ENCODE peak calls at places on chromosomes 2 and 18, in nine cellular contexts. T is brain microvascular endothelial cell, N is tibial nerve, D is A549, K is pancreas, A is progenitor cell of endocrine pancreas, O is cardiac fibroblast, B is foreskin fibroblast, R is HFF-Myc. Y is an unnamed sample.

GRCh38 chr2:226837334-226837733 is 1.5 kb downstream of the RHBDD1 start:
- DNase-seq in T (no peak), N (no peak), D (no peak), K (no peak), A (no peak), O (no peak), B (no peak), R (no peak), Y (no peak)

GRCh38 chr2:88860421-88861075 is 169.1 kb downstream of the RPIA start:
- DNase-seq in T (no peak), N (no peak), D (no peak), K (no peak), A (no peak), O (no peak), B (no peak), R (no peak), Y (no peak)

GRCh38 chr2:54483426-54483825 is 27.3 kb downstream of the SPTBN1 start:
- DNase-seq in T (no peak), N (no peak), D (peak; percentile 29), K (no peak), A (no peak), O (no peak), B (peak; percentile 80), R (no peak), Y (no peak)

GRCh38 chr18:59911600-59911999 is 11.8 kb downstream of the PMAIP1 start:
- DNase-seq in T (no peak), N (no peak), D (no peak), K (no peak), A (no peak), O (no peak), B (peak; percentile 25), R (no peak), Y (no peak)

GRCh38 chr2:60888853-60889252 is 7.5 kb downstream of the REL start:
- DNase-seq in T (no peak), N (no peak), D (no peak), K (no peak), A (no peak), O (no peak), B (no peak), R (no peak), Y (no peak)

GRCh38 chr2:238496756-238497609 is 70.3 kb downstream of the ASB1 start:
- DNase-seq in T (no peak), N (no peak), D (no peak), K (no peak), A (no peak), O (no peak), B (no peak), R (no peak), Y (no peak)

GRCh38 chr2:172425336-172425735 is 2.0 kb upstream of the ITGA6 start:
- DNase-seq in T (no peak), N (no peak), D (no peak), K (no peak), A (no peak), O (no peak), B (no peak), R (no peak), Y (no peak)

GRCh38 chr2:44938287-44939073 is 3.0 kb upstream of the SIX3 start:
- DNase-seq in T (no peak), N (no peak), D (no peak), K (no peak), A (no peak), O (no peak), B (no peak), R (no peak), Y (no peak)

GRCh38 chr18:32911660-32912284 is 138.9 kb upstream of the KLHL14 start:
- DNase-seq in T (no peak), N (no peak), D (no peak), K (no peak), A (no peak), O (no peak), B (peak; percentile 79), R (no peak), Y (no peak)

GRCh38 chr2:205590759-205591158 is 91.5 kb upstream of the NRP2 start:
- DNase-seq in T (peak; percentile 55), N (no peak), D (no peak), K (no peak), A (no peak), O (peak; percentile 7), B (peak; percentile 27), R (peak; percentile 55), Y (no peak)

GRCh38 chr2:69983392-69983791 is 22.0 kb upstream of the ASPRV1 start:
- DNase-seq in T (no peak), N (no peak), D (no peak), K (no peak), A (no peak), O (no peak), B (no peak), R (no peak), Y (no peak)

DNA sequence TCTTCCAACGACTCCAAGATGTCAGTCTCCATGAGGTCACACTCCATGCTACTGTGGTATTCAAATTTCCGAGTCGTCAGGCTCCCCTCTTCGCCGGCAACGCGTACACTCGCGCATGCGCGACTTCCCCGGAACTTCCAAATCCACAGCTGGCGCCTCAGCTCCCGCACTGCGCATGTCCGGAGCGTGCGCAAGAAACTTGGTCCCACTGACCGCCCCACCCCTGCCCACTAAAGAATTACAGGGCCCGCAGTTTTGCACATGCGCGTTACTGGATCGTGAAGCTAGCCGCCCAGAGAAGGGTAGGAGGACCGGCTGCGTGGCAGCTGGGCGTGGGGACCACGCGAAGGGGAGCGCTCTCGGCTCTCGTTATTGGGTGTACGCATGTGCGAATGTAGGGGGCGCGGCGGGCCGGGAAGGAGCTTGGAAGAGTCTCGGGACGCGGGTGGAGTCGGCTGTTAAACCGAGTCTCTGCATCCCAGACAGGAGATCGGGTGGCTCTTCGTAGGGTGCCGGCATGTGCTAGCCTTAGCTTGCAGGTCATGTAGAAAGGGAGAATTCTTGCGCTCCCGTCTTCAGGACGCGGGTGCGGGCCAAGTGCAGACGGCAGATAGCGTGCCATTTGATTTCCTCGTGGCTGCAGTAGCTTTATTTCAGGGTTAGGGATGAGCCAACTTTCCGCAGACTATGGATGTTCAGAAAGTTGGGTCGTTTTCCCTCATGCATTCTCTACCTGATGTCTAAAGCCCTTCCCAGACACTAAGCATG is at the start of gene FAM98A:
- DNase-seq in T (peak; percentile 99), N (peak; percentile 95), D (peak; percentile 92), K (peak; percentile 99), A (peak; percentile 97), O (peak; percentile 100), B (peak; percentile 100), R (peak; percentile 95), Y (peak; percentile 99)
- TF ChIP-seq CTCF in T (peak; percentile 23), N (peak; percentile 55), D (no peak), K (no peak), A (peak; percentile 20), O (peak; percentile 15), B (no peak), R (no peak), Y (peak; percentile 8)

GRCh38 chr2:240687741-240688562 is 3.7 kb upstream of the AQP12A start:
- DNase-seq in T (no peak), N (no peak), D (no peak), K (no peak), A (no peak), O (no peak), B (no peak), R (no peak), Y (no peak)
- TF ChIP-seq CTCF in T (no peak), N (no peak), D (no peak), K (no peak), A (no peak), O (no peak), B (no peak), R (no peak), Y (no peak)

DNA sequence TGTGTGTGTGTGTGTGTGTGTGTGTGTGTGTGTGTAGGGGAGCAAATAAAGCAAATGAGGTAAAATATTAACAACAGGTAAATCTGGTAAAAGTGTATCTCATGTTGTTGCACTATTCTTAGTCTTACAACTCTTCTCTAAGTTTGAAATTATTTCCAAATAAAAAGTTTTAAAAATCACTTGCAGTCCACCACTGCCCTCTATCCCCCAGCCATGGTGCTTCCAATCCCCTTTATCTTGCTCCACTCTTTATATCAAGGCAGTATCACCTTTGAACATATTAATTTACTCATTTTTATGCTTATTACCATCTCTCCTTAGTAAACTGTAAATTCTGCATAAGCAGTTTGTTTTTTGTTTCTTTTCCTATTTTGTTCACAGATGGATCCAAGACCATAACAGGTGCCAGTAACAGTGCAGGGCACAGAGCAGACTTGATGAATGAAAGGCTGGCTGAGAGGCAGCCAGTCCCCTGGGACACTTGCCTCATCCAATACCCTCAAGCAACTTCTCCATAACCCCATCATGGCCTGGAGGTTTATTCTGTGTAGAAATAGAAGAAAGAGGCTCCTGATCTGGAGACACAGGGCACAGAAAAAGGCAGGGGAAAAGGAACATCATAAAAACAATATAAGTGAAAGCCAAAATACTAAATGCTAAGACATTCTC is 67.6 kb downstream of the LDAH start:
- DNase-seq in T (no peak), N (no peak), D (no peak), K (no peak), A (no peak), O (peak; percentile 5), B (peak; percentile 13), R (no peak), Y (no peak)
- TF ChIP-seq CTCF in T (peak; percentile 31), N (no peak), D (no peak), K (no peak), A (peak; percentile 14), O (no peak), B (peak; percentile 17), R (no peak), Y (no peak)

GRCh38 chr18:3664563-3665178 is 214.7 kb downstream of the TGIF1 start:
- DNase-seq in T (no peak), N (no peak), D (no peak), K (no peak), A (no peak), O (peak; percentile 40), B (no peak), R (no peak), Y (no peak)

GRCh38 chr18:3667255-3668137 is 217.5 kb downstream of the TGIF1 start:
- DNase-seq in T (no peak), N (no peak), D (no peak), K (no peak), A (no peak), O (no peak), B (no peak), R (no peak), Y (no peak)

GRCh38 chr18:3665780-3666525 is 216.0 kb downstream of the TGIF1 start:
- DNase-seq in T (peak; percentile 85), N (peak; percentile 67), D (peak; percentile 65), K (peak; percentile 74), A (peak; percentile 74), O (peak; percentile 94), B (peak; percentile 94), R (peak; percentile 76), Y (peak; percentile 74)

GRCh38 chr18:3665187-3665586 is 215.2 kb downstream of the TGIF1 start:
- DNase-seq in T (no peak), N (no peak), D (no peak), K (no peak), A (no peak), O (no peak), B (no peak), R (no peak), Y (no peak)

DNA sequence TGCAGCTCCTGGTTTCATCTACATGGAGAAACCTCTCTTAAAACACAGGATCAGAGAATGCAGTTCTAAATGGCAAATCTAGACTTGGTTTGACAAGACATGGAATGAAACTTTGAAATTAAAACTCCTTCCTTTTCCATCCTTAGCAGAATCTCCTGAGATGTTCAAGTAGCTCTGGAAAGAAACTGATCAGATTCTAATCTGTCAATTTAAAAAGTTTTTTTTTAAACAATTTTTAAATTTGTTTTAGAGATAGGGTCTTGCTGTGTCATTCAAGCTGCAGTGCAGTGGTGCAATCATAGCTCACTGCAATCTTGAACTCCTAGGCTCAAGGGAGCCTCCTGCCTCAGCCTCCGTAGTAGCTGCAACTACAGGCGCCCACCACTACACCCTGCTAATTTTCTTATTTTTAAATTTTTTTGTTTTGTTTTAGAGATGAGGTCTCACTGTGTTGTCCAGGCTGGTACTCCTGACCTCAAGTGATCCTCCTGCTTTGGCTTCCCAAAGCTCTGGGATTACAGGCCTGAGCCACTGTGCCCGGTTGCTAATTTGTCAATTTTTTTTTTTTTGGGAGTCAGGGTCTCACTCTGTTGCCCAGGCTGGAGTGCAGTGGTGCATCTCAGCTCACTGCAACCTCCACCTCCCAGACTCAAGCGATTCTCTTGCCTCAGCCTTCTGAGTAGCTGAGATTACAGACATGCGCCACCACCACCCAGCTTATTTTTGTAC is 216.7 kb downstream of the TGIF1 start:
- DNase-seq in T (no peak), N (no peak), D (no peak), K (no peak), A (no peak), O (no peak), B (no peak), R (no peak), Y (no peak)
- TF ChIP-seq CTCF in T (no peak), N (no peak), D (no peak), K (no peak), A (no peak), O (no peak), B (no peak), R (no peak), Y (no peak)

Y was measured in AG09319.